ENCODE peak calls at places on chromosomes 5 and 9, in five cellular contexts. Q, T, U, N and S are unnamed samples.

GRCh38 chr9:14250779-14251145 is 63.2 kb downstream of the NFIB start:
- DNase-seq in Q (no peak), T (no peak), U (no peak), N (no peak), S (no peak)

GRCh38 chr9:76452839-76453238 is 6.1 kb upstream of the GCNT1 start:
- DNase-seq in Q (no peak), T (no peak), U (no peak), N (no peak), S (no peak)

GRCh38 chr9:17725399-17726010 is 146.6 kb downstream of the SH3GL2 start:
- DNase-seq in Q (no peak), T (no peak), U (no peak), N (no peak), S (no peak)

GRCh38 chr5:148384389-148384756 is 615 bp downstream of the FBXO38 start:
- DNase-seq in Q (peak), T (peak), U (no peak), N (peak), S (no peak)

GRCh38 chr5:180302256-180302655 is 10.4 kb upstream of the MAPK9 start:
- DNase-seq in Q (no peak), T (no peak), U (no peak), N (no peak), S (no peak)

GRCh38 chr5:153352685-153353219 is 137.7 kb upstream of the GRIA1 start:
- DNase-seq in Q (no peak), T (no peak), U (no peak), N (no peak), S (no peak)

GRCh38 chr5:78677777-78678668 is 29.5 kb upstream of the LHFPL2 start:
- DNase-seq in Q (peak), T (peak), U (peak), N (no peak), S (peak)

GRCh38 chr5:9373586-9373985 is 172.3 kb downstream of the SEMA5A start:
- DNase-seq in Q (no peak), T (no peak), U (no peak), N (no peak), S (no peak)

GRCh38 chr9:17219261-17219660 is 84.4 kb downstream of the CNTLN start:
- DNase-seq in Q (no peak), T (no peak), U (no peak), N (peak), S (no peak)

GRCh38 chr5:142869883-142870282 is 99.7 kb downstream of the ARHGAP26 start:
- DNase-seq in Q (no peak), T (no peak), U (peak), N (no peak), S (no peak)

GRCh38 chr9:133334161-133334560 is 1.8 kb downstream of the SURF6 start:
- DNase-seq in Q (no peak), T (peak), U (peak), N (no peak), S (no peak)

GRCh38 chr9:123679330-123679987 is 250.5 kb downstream of the DENND1A start:
- DNase-seq in Q (no peak), T (no peak), U (peak), N (no peak), S (no peak)

GRCh38 chr9:2166219-2166618 is 151.1 kb downstream of the SMARCA2 start:
- DNase-seq in Q (no peak), T (no peak), U (no peak), N (no peak), S (no peak)

GRCh38 chr9:35996358-35996970 is 38.5 kb upstream of the OR2S2 start:
- DNase-seq in Q (no peak), T (peak), U (no peak), N (no peak), S (no peak)

GRCh38 chr5:138706655-138707480 is 46.4 kb upstream of the CTNNA1 start:
- DNase-seq in Q (no peak), T (peak), U (no peak), N (no peak), S (peak)

GRCh38 chr5:114702111-114702510 is 340.2 kb downstream of the KCNN2 start:
- DNase-seq in Q (no peak), T (no peak), U (no peak), N (no peak), S (no peak)

GRCh38 chr9:131552030-131552429 is 6.7 kb downstream of the PRRT1B start:
- DNase-seq in Q (no peak), T (no peak), U (no peak), N (no peak), S (no peak)

GRCh38 chr5:143314664-143315063 is 88.8 kb downstream of the NR3C1 start:
- DNase-seq in Q (no peak), T (no peak), U (no peak), N (no peak), S (peak)

GRCh38 chr9:8859416-8859815 is 1059.8 kb upstream of the DMAC1 start:
- DNase-seq in Q (no peak), T (no peak), U (no peak), N (no peak), S (no peak)

GRCh38 chr5:102857090-102857818 is 102.1 kb downstream of the PAM start:
- DNase-seq in Q (peak), T (peak), U (peak), N (no peak), S (no peak)

GRCh38 chr9:95595780-95596179 is 79.0 kb upstream of the PTCH1 start:
- DNase-seq in Q (no peak), T (no peak), U (no peak), N (no peak), S (no peak)

GRCh38 chr5:31270396-31270795 is 76.9 kb downstream of the CDH6 start:
- DNase-seq in Q (no peak), T (no peak), U (no peak), N (no peak), S (no peak)

GRCh38 chr9:108609227-108609894 is 246.4 kb downstream of the ACTL7B start:
- DNase-seq in Q (no peak), T (no peak), U (no peak), N (no peak), S (no peak)

GRCh38 chr5:93925321-93925720 is 183.9 kb upstream of the POU5F2 start:
- DNase-seq in Q (no peak), T (no peak), U (no peak), N (no peak), S (no peak)

GRCh38 chr5:170306381-170306790 is 8.8 kb upstream of the LCP2 start:
- DNase-seq in Q (peak), T (peak), U (no peak), N (no peak), S (no peak)

GRCh38 chr5:442335-443238 is at the start of gene EXOC3:
- DNase-seq in Q (peak), T (peak), U (peak), N (peak), S (peak)

GRCh38 chr9:115289757-115290208 is 171.8 kb upstream of the TNC start:
- DNase-seq in Q (no peak), T (no peak), U (no peak), N (no peak), S (no peak)

GRCh38 chr5:84805473-84805872 is 420.8 kb upstream of the EDIL3 start:
- DNase-seq in Q (no peak), T (no peak), U (no peak), N (no peak), S (no peak)

GRCh38 chr5:151740958-151741373 is 17.5 kb downstream of the ATOX1 start:
- DNase-seq in Q (no peak), T (no peak), U (no peak), N (no peak), S (no peak)

GRCh38 chr9:89304479-89305188 is 6.4 kb upstream of the CKS2 start:
- DNase-seq in Q (no peak), T (no peak), U (no peak), N (no peak), S (no peak)

GRCh38 chr5:54186912-54187445 is 123.4 kb downstream of the ARL15 start:
- DNase-seq in Q (no peak), T (peak), U (no peak), N (no peak), S (no peak)

GRCh38 chr9:109641079-109641659 is 138.8 kb upstream of the PALM2AKAP2 start:
- DNase-seq in Q (no peak), T (no peak), U (no peak), N (no peak), S (no peak)

GRCh38 chr5:118326496-118327045 is 661.8 kb downstream of the DTWD2 start:
- DNase-seq in Q (no peak), T (no peak), U (no peak), N (no peak), S (no peak)

GRCh38 chr9:76655121-76655531 is 109.1 kb upstream of the PCA3 start:
- DNase-seq in Q (no peak), T (no peak), U (no peak), N (no peak), S (no peak)

GRCh38 chr9:8514760-8515159 is 715.2 kb upstream of the DMAC1 start:
- DNase-seq in Q (no peak), T (no peak), U (no peak), N (no peak), S (no peak)

GRCh38 chr9:70093944-70094343 is 50.3 kb downstream of the MAMDC2 start:
- DNase-seq in Q (no peak), T (no peak), U (no peak), N (no peak), S (no peak)

GRCh38 chr5:170238456-170238855 is 5.7 kb downstream of the C5orf58 start:
- DNase-seq in Q (no peak), T (no peak), U (no peak), N (no peak), S (no peak)

GRCh38 chr5:27015758-27016157 is 22.6 kb downstream of the CDH9 start:
- DNase-seq in Q (no peak), T (no peak), U (no peak), N (no peak), S (no peak)

GRCh38 chr5:42483472-42484154 is 60.4 kb downstream of the GHR start:
- DNase-seq in Q (no peak), T (peak), U (no peak), N (no peak), S (no peak)

DNA sequence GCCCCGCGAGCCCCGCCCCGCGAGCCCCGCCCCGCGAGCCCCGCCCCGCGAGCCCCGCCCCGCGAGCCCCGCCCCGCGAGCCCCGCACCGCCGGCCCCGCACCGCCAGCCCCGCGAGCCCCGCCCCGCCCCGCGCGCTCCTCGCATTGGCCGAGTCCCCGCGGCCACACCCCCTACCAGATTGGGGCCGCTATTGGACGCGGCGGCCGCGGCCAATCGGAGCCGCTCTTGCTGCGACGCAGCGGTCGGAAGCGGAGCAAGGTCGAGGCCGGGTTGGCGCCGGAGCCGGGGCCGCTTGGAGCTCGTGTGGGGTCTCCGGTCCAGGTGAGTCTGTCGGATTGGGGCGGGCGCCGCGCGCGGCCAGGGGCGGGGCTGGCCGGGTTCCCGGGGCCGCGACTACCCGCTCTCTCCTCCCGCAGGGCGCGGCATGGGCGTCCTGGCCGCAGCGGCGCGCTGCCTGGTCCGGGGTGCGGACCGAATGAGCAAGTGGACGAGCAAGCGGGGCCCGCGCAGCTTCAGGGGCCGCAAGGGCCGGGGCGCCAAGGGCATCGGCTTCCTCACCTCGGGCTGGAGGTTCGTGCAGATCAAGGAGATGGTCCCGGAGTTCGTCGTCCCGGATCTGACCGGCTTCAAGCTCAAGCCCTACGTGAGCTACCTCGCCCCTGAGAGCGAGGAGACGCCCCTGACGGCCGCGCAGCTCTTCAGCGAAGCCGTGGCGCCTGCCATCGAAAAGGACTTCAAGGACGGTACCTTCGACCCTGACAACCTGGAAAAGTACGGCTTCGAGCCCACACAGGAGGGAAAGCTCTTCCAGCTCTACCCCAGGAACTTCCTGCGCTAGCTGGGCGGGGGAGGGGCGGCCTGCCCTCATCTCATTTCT is at the start of gene MRPL41:
- DNase-seq in Q (peak), T (peak), U (peak), N (peak), S (peak)
- TF ChIP-seq POLR2A in Q (peak), T (no peak), U (peak), N (peak), S (peak)

GRCh38 chr5:135322744-135323143 is 76.3 kb downstream of the MACROH2A1 start:
- DNase-seq in Q (no peak), T (no peak), U (no peak), N (no peak), S (no peak)
- TF ChIP-seq POLR2A in Q (no peak), T (no peak), U (no peak), N (no peak), S (no peak)

GRCh38 chr5:149389552-149390495 is 10.7 kb upstream of the IL17B start:
- DNase-seq in Q (no peak), T (no peak), U (no peak), N (no peak), S (no peak)
- TF ChIP-seq POLR2A in Q (no peak), T (no peak), U (peak), N (no peak), S (no peak)

DNA sequence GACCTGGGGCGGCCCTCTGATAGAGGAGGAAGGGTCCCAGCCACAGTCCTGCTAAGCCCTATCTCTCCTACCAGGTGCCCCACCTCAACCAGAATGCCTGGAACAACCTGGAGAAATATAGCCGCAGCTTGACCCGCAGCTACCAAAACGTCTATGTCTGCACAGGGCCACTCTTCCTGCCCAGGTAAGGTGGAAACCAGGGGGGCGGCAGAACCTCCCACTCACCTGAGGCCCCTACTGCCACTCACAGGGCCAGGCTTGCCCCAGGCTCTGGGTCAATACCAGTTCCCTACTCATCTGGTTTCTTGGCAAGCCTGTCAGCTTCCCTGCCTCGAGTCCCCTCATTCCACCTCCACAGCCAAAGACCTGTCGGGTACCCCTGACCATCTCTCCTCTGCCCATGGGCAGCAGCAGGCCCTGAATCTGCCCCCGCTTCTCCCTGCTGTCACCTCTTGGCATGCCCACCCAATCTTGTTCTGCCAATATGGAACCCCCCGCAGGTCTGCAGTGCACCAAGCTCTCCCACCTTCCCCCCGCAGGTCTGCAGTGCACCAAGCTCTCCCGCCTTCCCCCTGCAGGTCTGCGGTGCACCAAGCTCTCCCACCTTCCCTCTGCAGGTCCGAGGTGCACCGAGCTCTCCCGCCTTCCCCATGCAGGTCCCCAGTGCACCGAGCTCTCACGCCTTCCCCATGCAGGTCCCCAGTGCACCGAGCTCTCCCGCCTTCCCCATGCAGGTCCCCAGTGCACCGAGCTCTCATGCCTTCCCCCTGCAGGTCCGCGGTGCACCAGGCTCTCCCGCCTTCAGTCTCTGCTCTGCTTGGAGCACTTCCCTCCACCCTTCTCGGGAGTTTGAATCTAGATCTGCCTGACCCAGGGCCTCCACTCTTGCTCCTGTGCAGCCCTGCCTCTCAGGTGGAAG is 2.6 kb downstream of the ENDOG start:
- DNase-seq in Q (no peak), T (no peak), U (no peak), N (no peak), S (no peak)
- TF ChIP-seq POLR2A in Q (no peak), T (no peak), U (no peak), N (no peak), S (no peak)

GRCh38 chr9:85322592-85322991 is 419.2 kb downstream of the AGTPBP1 start:
- DNase-seq in Q (no peak), T (no peak), U (no peak), N (no peak), S (no peak)
- TF ChIP-seq POLR2A in Q (no peak), T (no peak), U (no peak), N (no peak), S (no peak)

GRCh38 chr9:127611796-127612790 is at the start of gene STXBP1:
- DNase-seq in Q (peak), T (peak), U (peak), N (peak), S (peak)
- TF ChIP-seq POLR2A in Q (peak), T (peak), U (no peak), N (peak), S (peak)